ENCODE peak calls at places on chromosomes 11 and 22, in seven cellular contexts. N is left ventricle myocardium inferior, Q is trophoblast cell, S is breast epithelium, Y is upper lobe of right lung, X is Peyer's patch, J is sigmoid colon. H is an unnamed sample.

GRCh38 chr11:79396001-79396400 is 44.8 kb downstream of the TENM4 start:
- DNase-seq in N (no peak), Q (peak; percentile 4), S (no peak), Y (no peak), X (no peak), J (no peak), H (no peak)

GRCh38 chr11:43923327-43924111 is 18.9 kb upstream of the C11orf96 start:
- DNase-seq in N (peak; percentile 49), Q (no peak), S (no peak), Y (no peak), X (no peak), J (peak; percentile 88), H (no peak)

GRCh38 chr11:18785416-18785815 is 6.2 kb downstream of the PTPN5 start:
- DNase-seq in N (no peak), Q (no peak), S (no peak), Y (no peak), X (no peak), J (no peak), H (no peak)

GRCh38 chr22:30332994-30333706 is 6.4 kb upstream of the TBC1D10A start:
- DNase-seq in N (no peak), Q (peak; percentile 24), S (no peak), Y (no peak), X (peak; percentile 48), J (no peak), H (no peak)

GRCh38 chr11:64007629-64008282 is 21.5 kb downstream of the OTUB1 start:
- DNase-seq in N (peak; percentile 84), Q (peak; percentile 44), S (no peak), Y (peak; percentile 89), X (peak; percentile 74), J (peak; percentile 87), H (no peak)

GRCh38 chr11:69383946-69384547 is 90.1 kb downstream of the MYEOV start:
- DNase-seq in N (no peak), Q (no peak), S (no peak), Y (no peak), X (no peak), J (no peak), H (no peak)

GRCh38 chr11:82398300-82398815 is 335.3 kb downstream of the FAM181B start:
- DNase-seq in N (no peak), Q (peak; percentile 52), S (no peak), Y (no peak), X (no peak), J (peak; percentile 68), H (no peak)

GRCh38 chr11:72637926-72638325 is 36.3 kb downstream of the PDE2A start:
- DNase-seq in N (no peak), Q (no peak), S (no peak), Y (no peak), X (no peak), J (no peak), H (no peak)

GRCh38 chr11:66324626-66325025 is 7.8 kb upstream of the CD248 start:
- DNase-seq in N (no peak), Q (no peak), S (no peak), Y (no peak), X (no peak), J (no peak), H (no peak)

GRCh38 chr11:47175746-47176327 is 842 bp downstream of the ARFGAP2 start:
- DNase-seq in N (no peak), Q (peak; percentile 71), S (no peak), Y (no peak), X (no peak), J (no peak), H (no peak)

GRCh38 chr11:117851091-117851490 is 25.4 kb downstream of the FXYD6 start:
- DNase-seq in N (no peak), Q (no peak), S (no peak), Y (no peak), X (no peak), J (peak; percentile 79), H (no peak)

GRCh38 chr11:87352759-87353707 is 315.3 kb downstream of the TMEM135 start:
- DNase-seq in N (peak; percentile 84), Q (peak; percentile 62), S (peak; percentile 84), Y (peak; percentile 91), X (peak; percentile 92), J (peak; percentile 88), H (peak; percentile 72)

GRCh38 chr11:118015385-118015841 is 29.2 kb downstream of the IL10RA start:
- DNase-seq in N (no peak), Q (no peak), S (no peak), Y (no peak), X (no peak), J (no peak), H (peak; percentile 62)

GRCh38 chr22:47161631-47162030 is 399.2 kb downstream of the TBC1D22A start:
- DNase-seq in N (no peak), Q (no peak), S (peak; percentile 36), Y (peak; percentile 57), X (peak; percentile 43), J (peak; percentile 34), H (no peak)

GRCh38 chr11:125081098-125081798 is 18.1 kb downstream of the SLC37A2 start:
- DNase-seq in N (no peak), Q (no peak), S (no peak), Y (peak; percentile 46), X (peak; percentile 36), J (peak; percentile 57), H (no peak)

GRCh38 chr11:64298966-64299846 is 952 bp upstream of the CATSPERZ start:
- DNase-seq in N (peak; percentile 70), Q (no peak), S (peak; percentile 67), Y (peak; percentile 86), X (peak; percentile 71), J (peak; percentile 88), H (peak; percentile 19)

GRCh38 chr11:70200212-70200844 is 2.8 kb upstream of the FADD start:
- DNase-seq in N (no peak), Q (no peak), S (no peak), Y (no peak), X (no peak), J (no peak), H (no peak)

GRCh38 chr22:17808688-17809403 is 34.6 kb upstream of the BID start:
- DNase-seq in N (no peak), Q (peak; percentile 83), S (no peak), Y (no peak), X (no peak), J (no peak), H (no peak)

GRCh38 chr22:50118557-50119168 is 28.9 kb downstream of the MOV10L1 start:
- DNase-seq in N (no peak), Q (no peak), S (no peak), Y (no peak), X (no peak), J (peak; percentile 76), H (no peak)

GRCh38 chr11:129968611-129969419 is 33.8 kb downstream of the PRDM10 start:
- DNase-seq in N (no peak), Q (no peak), S (no peak), Y (no peak), X (no peak), J (no peak), H (no peak)

GRCh38 chr11:70498976-70499801 is 100.9 kb downstream of the CTTN start:
- DNase-seq in N (peak; percentile 8), Q (no peak), S (no peak), Y (peak; percentile 56), X (peak; percentile 35), J (peak; percentile 44), H (no peak)

GRCh38 chr11:2737876-2738275 is 38.1 kb upstream of the KCNQ1OT1 start:
- DNase-seq in N (peak; percentile 46), Q (no peak), S (no peak), Y (no peak), X (peak; percentile 72), J (no peak), H (no peak)
- H3K27ac ChIP-seq in N (no peak overlapping the region), Q (no peak overlapping the region), S (no peak overlapping the region), Y (no peak overlapping the region), X (no peak overlapping the region), J (no peak overlapping the region), H (no peak overlapping the region)

DNA sequence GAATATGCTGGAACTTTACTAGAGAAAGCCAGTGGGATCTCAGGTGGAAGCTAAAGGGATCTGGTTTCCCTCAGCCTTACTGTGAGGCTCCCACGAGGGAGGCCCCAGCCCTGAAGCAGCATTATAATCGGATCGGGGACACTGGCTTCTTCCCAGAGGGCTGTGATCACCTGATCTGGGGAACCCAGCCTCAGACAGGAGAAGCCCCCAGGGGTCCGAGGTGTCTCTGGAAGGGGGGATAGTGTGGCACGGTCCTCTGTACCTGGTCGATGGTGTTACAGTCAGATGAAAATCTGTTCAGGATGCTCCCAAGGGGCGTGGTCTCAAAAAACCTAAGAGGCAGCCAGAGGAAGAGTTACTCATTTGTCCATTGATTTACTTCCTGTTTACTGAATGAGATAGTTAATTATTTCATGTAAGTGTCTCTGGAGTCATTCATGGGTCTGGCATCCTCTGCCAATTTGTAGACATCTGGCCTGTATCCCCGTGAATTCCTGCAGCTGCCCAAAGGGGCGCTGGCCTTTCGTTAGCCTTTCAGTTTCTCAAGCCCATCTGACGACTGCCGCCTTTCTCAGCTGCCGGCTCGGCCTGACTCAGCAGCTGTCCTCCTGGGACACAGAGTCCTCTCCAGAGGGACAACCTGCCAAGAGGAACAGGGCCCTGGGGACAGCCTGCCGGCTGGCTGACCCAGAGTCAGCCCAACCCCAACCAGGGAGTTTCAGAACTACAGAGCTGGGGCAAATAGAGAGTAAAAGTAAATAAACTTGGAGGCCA is 17.0 kb upstream of the KCNJ11 start:
- DNase-seq in N (peak; percentile 75), Q (no peak), S (peak; percentile 82), Y (peak; percentile 88), X (peak; percentile 61), J (peak; percentile 83), H (no peak)
- H3K4me3 ChIP-seq in N (no peak overlapping the region), Q (no peak overlapping the region), S (no peak overlapping the region), Y (no peak overlapping the region), X (no peak overlapping the region), J (no peak overlapping the region), H (no peak overlapping the region)

DNA sequence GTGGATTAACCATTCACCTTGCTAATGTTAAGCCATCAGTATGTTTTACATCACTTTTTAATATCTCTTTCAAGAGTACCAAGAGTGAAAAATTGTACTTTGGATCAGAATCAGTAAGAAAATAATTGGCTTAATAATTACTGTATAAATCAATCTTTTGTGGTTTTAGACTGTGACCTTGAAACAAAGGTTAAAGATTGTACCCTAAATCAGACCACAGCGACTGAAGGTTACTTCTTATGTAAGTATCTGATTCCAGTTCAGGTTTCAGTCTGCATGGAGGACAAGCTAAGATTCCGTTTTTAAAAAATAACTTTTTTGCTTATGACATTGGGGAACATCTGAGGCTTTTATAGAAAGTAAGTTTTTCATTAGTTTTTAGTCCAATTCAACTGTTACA is 18.9 kb downstream of the CAT start:
- DNase-seq in N (no peak), Q (no peak), S (no peak), Y (no peak), X (no peak), J (no peak), H (no peak)
- H3K4me1 ChIP-seq in N (peaks cover 25% of the 10 kb centered on the region), Q (no peaks in the 10 kb centered on the region), S (no peaks in the 10 kb centered on the region), Y (no peaks in the 10 kb centered on the region), X (no peaks in the 10 kb centered on the region), J (no peaks in the 10 kb centered on the region), H (no peaks in the 10 kb centered on the region)

GRCh38 chr22:20508815-20509271 is 1.4 kb downstream of the MED15 start:
- DNase-seq in N (no peak), Q (peak; percentile 30), S (no peak), Y (no peak), X (no peak), J (no peak), H (no peak)

GRCh38 chr22:20511578-20512259 is 4.3 kb downstream of the MED15 start:
- DNase-seq in N (no peak), Q (no peak), S (no peak), Y (no peak), X (no peak), J (no peak), H (no peak)

GRCh38 chr22:20507253-20508066 is at the start of gene MED15:
- DNase-seq in N (peak; percentile 92), Q (peak; percentile 97), S (peak; percentile 88), Y (peak; percentile 95), X (peak; percentile 92), J (peak; percentile 95), H (peak; percentile 81)

GRCh38 chr22:20510811-20511577 is 3.6 kb downstream of the MED15 start:
- DNase-seq in N (no peak), Q (no peak), S (no peak), Y (no peak), X (no peak), J (no peak), H (no peak)

GRCh38 chr22:20509344-20510047 is 2.1 kb downstream of the MED15 start:
- DNase-seq in N (peak; percentile 73), Q (peak; percentile 89), S (no peak), Y (no peak), X (peak; percentile 61), J (peak; percentile 89), H (no peak)
- H3K27ac ChIP-seq in N (peak overlapping the region; percentile 97), Q (peak overlapping the region; percentile 95), S (peak overlapping the region; percentile 98), Y (peak overlapping the region; percentile 77), X (peak overlapping the region; percentile 73), J (peak overlapping the region; percentile 97), H (peak overlapping the region; percentile 99)

H was measured in CD8-positive, alpha-beta memory T cell.